ENCODE peak calls at places on chromosomes 12 and 14, in five cellular contexts. T, K, V, P and Y are unnamed samples.

GRCh38 chr14:34227834-34228662 is 234.0 kb downstream of the SPTSSA start:
- DNase-seq in T (peak), K (peak), V (peak), P (peak), Y (peak)

GRCh38 chr14:89185919-89186849 is 230.8 kb downstream of the FOXN3 start:
- DNase-seq in T (no peak), K (peak), V (peak), P (no peak), Y (no peak)

GRCh38 chr12:96215933-96216273 is 21.7 kb downstream of the ELK3 start:
- DNase-seq in T (no peak), K (no peak), V (no peak), P (no peak), Y (no peak)

GRCh38 chr14:51342226-51342625 is 102.2 kb downstream of the TMX1 start:
- DNase-seq in T (no peak), K (no peak), V (peak), P (no peak), Y (no peak)

GRCh38 chr14:67673451-67673850 is 981 bp downstream of the VTI1B start:
- DNase-seq in T (no peak), K (peak), V (no peak), P (no peak), Y (no peak)

GRCh38 chr12:72747460-72747859 is 475.3 kb downstream of the TRHDE start:
- DNase-seq in T (no peak), K (no peak), V (no peak), P (no peak), Y (no peak)

GRCh38 chr14:104299993-104300761 is 161.8 kb downstream of the KIF26A start:
- DNase-seq in T (no peak), K (no peak), V (no peak), P (no peak), Y (peak)

GRCh38 chr14:92348154-92348553 is 25.2 kb downstream of the SLC24A4 start:
- DNase-seq in T (no peak), K (no peak), V (no peak), P (no peak), Y (no peak)

GRCh38 chr12:38892090-38892786 is 13.2 kb downstream of the CPNE8 start:
- DNase-seq in T (no peak), K (no peak), V (peak), P (no peak), Y (no peak)

GRCh38 chr14:77616133-77616453 is 344 bp downstream of the SPTLC2 start:
- DNase-seq in T (no peak), K (no peak), V (no peak), P (peak), Y (no peak)

GRCh38 chr12:116599285-116600122 is 40.3 kb downstream of the MAP1LC3B2 start:
- DNase-seq in T (peak), K (peak), V (peak), P (peak), Y (peak)

GRCh38 chr14:54594531-54594930 is 27.6 kb downstream of the SAMD4A start:
- DNase-seq in T (no peak), K (no peak), V (no peak), P (no peak), Y (no peak)

GRCh38 chr12:54701940-54702592 is 53.9 kb upstream of the DCD start:
- DNase-seq in T (no peak), K (peak), V (peak), P (no peak), Y (no peak)

GRCh38 chr14:82755923-82756322 is 1222.3 kb upstream of the SEL1L start:
- DNase-seq in T (no peak), K (no peak), V (no peak), P (no peak), Y (no peak)

GRCh38 chr12:5088586-5089264 is 45.0 kb downstream of the KCNA5 start:
- DNase-seq in T (peak), K (peak), V (no peak), P (no peak), Y (no peak)

GRCh38 chr14:31326111-31326510 is 94.2 kb downstream of the HEATR5A start:
- DNase-seq in T (no peak), K (peak), V (no peak), P (no peak), Y (peak)

GRCh38 chr14:86055512-86055911 is 525.6 kb downstream of the FLRT2 start:
- DNase-seq in T (no peak), K (no peak), V (no peak), P (no peak), Y (no peak)
- TF ChIP-seq CTCF in T (no peak), K (peak), V (peak), P (no peak), Y (peak)

DNA sequence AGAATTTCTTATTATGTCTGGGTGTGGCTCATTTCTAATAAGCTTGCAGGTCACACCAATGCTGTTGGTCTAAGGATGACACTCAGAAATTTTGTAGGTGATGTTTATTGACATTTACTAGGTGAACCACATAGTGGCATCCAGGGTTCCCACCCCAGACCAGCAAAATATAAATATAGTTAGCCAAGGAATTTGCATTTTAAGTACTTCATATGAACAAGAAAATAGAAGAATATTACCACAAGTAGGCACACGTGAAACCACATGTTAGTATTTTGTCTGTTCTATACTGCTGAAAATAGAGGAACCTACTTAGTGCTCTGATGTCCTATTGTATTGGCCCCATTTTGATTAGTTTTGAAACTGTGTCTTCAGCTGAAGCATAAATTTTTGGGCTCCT is 71.1 kb downstream of the USP15 start:
- DNase-seq in T (no peak), K (no peak), V (no peak), P (no peak), Y (no peak)
- H3K27ac ChIP-seq in T (no peak), K (no peak), V (no peak), P (no peak), Y (no peak)

GRCh38 chr14:97180304-97181200 is 383.4 kb downstream of the VRK1 start:
- DNase-seq in T (no peak), K (peak), V (peak), P (no peak), Y (no peak)
- TF ChIP-seq CTCF in T (no peak), K (peak), V (no peak), P (no peak), Y (no peak)

GRCh38 chr12:111798182-111798581 is 31.4 kb downstream of the ALDH2 start:
- DNase-seq in T (no peak), K (no peak), V (no peak), P (no peak), Y (no peak)

GRCh38 chr12:111788178-111788654 is 21.5 kb downstream of the ALDH2 start:
- DNase-seq in T (no peak), K (no peak), V (peak), P (no peak), Y (no peak)

GRCh38 chr12:111791507-111791906 is 24.8 kb downstream of the ALDH2 start:
- DNase-seq in T (peak), K (no peak), V (no peak), P (no peak), Y (no peak)

GRCh38 chr12:111789779-111790178 is 23.0 kb downstream of the ALDH2 start:
- DNase-seq in T (no peak), K (no peak), V (no peak), P (no peak), Y (no peak)

DNA sequence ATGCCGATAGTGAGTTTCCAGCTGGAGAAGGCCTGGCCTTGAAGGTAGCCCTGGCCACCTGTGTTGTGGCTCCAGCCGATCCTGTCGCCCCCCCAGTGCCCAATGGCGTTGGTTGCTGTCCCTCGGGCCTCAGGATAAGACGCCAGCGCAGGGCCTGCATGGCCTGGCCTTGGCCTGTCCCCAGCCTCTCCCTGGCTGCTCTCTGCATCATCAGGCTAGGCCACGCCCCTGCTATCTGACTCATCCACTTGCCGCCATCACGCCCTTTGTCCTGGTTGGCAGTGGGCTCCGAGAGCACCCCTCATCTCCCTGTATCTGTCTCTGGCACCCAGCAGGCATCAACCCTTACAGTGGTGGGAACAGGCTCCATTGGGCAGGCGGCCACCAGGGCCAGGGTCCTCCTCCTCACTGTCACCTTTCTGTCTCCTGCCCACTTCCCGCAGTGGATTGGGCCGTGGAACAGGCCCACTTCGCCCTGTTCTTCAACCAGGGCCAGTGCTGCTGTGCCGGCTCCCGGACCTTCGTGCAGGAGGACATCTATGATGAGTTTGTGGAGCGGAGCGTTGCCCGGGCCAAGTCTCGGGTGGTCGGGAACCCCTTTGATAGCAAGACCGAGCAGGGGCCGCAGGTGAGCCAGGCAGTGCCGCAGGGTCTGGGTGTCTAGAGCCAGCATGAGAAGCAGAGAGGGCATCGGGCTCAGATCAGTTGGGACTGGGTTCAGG is 25.6 kb downstream of the ALDH2 start:
- DNase-seq in T (peak), K (peak), V (no peak), P (peak), Y (peak)
- H3K27ac ChIP-seq in T (peak), K (no peak), V (peak), P (no peak), Y (peak)